ENCODE peak calls at places on chromosomes 16 and 17, in six cellular contexts. T is body of pancreas, H is transverse colon, M is mucosa of descending colon, U is left ventricle myocardium inferior, O is HAP-1. E is an unnamed sample. For H3K4me1, the result is how much of the 10 kb centered on the place peaks cover.

GRCh38 chr17:7884581-7885356 is 3.8 kb upstream of the CHD3 start:
- DNase-seq in T (no peak), H (peak), M (peak), U (no peak), O (peak), E (no peak)

GRCh38 chr17:30376621-30377452 is 1.9 kb upstream of the CPD start:
- DNase-seq in T (peak), H (no peak), M (no peak), U (peak), O (peak), E (no peak)

GRCh38 chr17:79919164-79919585 is 79.9 kb upstream of the CBX4 start:
- DNase-seq in T (peak), H (peak), M (peak), U (peak), O (no peak), E (no peak)

GRCh38 chr17:63995626-63996025 is 2.5 kb upstream of the PRR29 start:
- DNase-seq in T (no peak), H (no peak), M (no peak), U (peak), O (no peak), E (no peak)

GRCh38 chr17:57593739-57594462 is 151.2 kb downstream of the CCDC182 start:
- DNase-seq in T (no peak), H (no peak), M (no peak), U (no peak), O (no peak), E (no peak)

GRCh38 chr17:36485027-36485426 is 1.5 kb upstream of the ZNHIT3 start:
- DNase-seq in T (no peak), H (no peak), M (no peak), U (no peak), O (no peak), E (no peak)

GRCh38 chr17:66829883-66830282 is 5.0 kb upstream of the CACNG5 start:
- DNase-seq in T (peak), H (no peak), M (no peak), U (no peak), O (no peak), E (no peak)

GRCh38 chr17:67376892-67377726 is at the start of gene PITPNC1:
- DNase-seq in T (peak), H (peak), M (peak), U (peak), O (peak), E (peak)

GRCh38 chr17:31433811-31434210 is 42.3 kb downstream of the RAB11FIP4 start:
- DNase-seq in T (no peak), H (no peak), M (no peak), U (no peak), O (no peak), E (no peak)

GRCh38 chr17:18017958-18018357 is 21.0 kb downstream of the ATPAF2 start:
- DNase-seq in T (no peak), H (no peak), M (no peak), U (no peak), O (no peak), E (no peak)

GRCh38 chr17:12994341-12995074 is 23.3 kb downstream of the ELAC2 start:
- DNase-seq in T (no peak), H (no peak), M (no peak), U (no peak), O (no peak), E (no peak)

GRCh38 chr16:55492756-55493380 is 13.9 kb downstream of the MMP2 start:
- DNase-seq in T (no peak), H (no peak), M (no peak), U (no peak), O (no peak), E (no peak)

GRCh38 chr16:74447578-74447977 is 26.3 kb upstream of the CLEC18B start:
- DNase-seq in T (no peak), H (no peak), M (no peak), U (no peak), O (no peak), E (no peak)

GRCh38 chr16:20729141-20729540 is 12.5 kb downstream of the THUMPD1 start:
- DNase-seq in T (no peak), H (no peak), M (no peak), U (no peak), O (no peak), E (no peak)

GRCh38 chr17:57762375-57762916 is 17.3 kb upstream of the CCDC182 start:
- DNase-seq in T (no peak), H (no peak), M (no peak), U (no peak), O (peak), E (peak)

GRCh38 chr16:785563-786535 is 2.3 kb downstream of the RPUSD1 start:
- DNase-seq in T (peak), H (peak), M (peak), U (peak), O (peak), E (peak)

GRCh38 chr16:88335150-88335685 is 47.5 kb upstream of the ZNF469 start:
- DNase-seq in T (no peak), H (no peak), M (no peak), U (no peak), O (no peak), E (no peak)

GRCh38 chr17:68705331-68706166 is 104.4 kb upstream of the FAM20A start:
- DNase-seq in T (peak), H (no peak), M (no peak), U (no peak), O (no peak), E (no peak)

GRCh38 chr17:50255766-50256480 is 18.3 kb upstream of the TMEM92 start:
- DNase-seq in T (no peak), H (no peak), M (no peak), U (no peak), O (no peak), E (no peak)

GRCh38 chr16:660459-661183 is 7.3 kb upstream of the RHOT2 start:
- DNase-seq in T (peak), H (peak), M (peak), U (peak), O (peak), E (peak)

GRCh38 chr16:20291807-20292206 is 35.5 kb downstream of the GP2 start:
- DNase-seq in T (no peak), H (no peak), M (no peak), U (no peak), O (no peak), E (no peak)

GRCh38 chr16:66621973-66622372 is 17.5 kb downstream of the CMTM3 start:
- DNase-seq in T (no peak), H (no peak), M (no peak), U (no peak), O (no peak), E (no peak)

GRCh38 chr17:63365366-63366237 is 80.5 kb downstream of the CYB561 start:
- DNase-seq in T (no peak), H (no peak), M (no peak), U (no peak), O (no peak), E (no peak)

GRCh38 chr17:19448341-19449268 is 37.6 kb downstream of the RNF112 start:
- DNase-seq in T (peak), H (no peak), M (no peak), U (no peak), O (peak), E (no peak)

GRCh38 chr16:83675136-83675535 is 132.6 kb upstream of the HSBP1 start:
- DNase-seq in T (no peak), H (no peak), M (no peak), U (no peak), O (no peak), E (no peak)

GRCh38 chr16:89331371-89332109 is 114.0 kb downstream of the ZNF778 start:
- DNase-seq in T (no peak), H (no peak), M (no peak), U (no peak), O (no peak), E (no peak)

GRCh38 chr17:43634681-43635125 is 27.0 kb downstream of the MEOX1 start:
- DNase-seq in T (peak), H (no peak), M (no peak), U (peak), O (no peak), E (no peak)

GRCh38 chr16:67460168-67460567 is 20.8 kb downstream of the ATP6V0D1 start:
- DNase-seq in T (no peak), H (no peak), M (peak), U (peak), O (no peak), E (no peak)

GRCh38 chr16:11955713-11956123 is 9.3 kb upstream of the TNFRSF17 start:
- DNase-seq in T (no peak), H (no peak), M (no peak), U (no peak), O (no peak), E (no peak)

GRCh38 chr16:89471225-89471624 is 19.1 kb downstream of the ANKRD11 start:
- DNase-seq in T (no peak), H (no peak), M (no peak), U (no peak), O (no peak), E (no peak)

GRCh38 chr17:47897561-47897960 is 1.5 kb downstream of the SP2 start:
- DNase-seq in T (no peak), H (no peak), M (no peak), U (no peak), O (no peak), E (no peak)

GRCh38 chr16:72013888-72014538 is 5.5 kb downstream of the DHODH start:
- DNase-seq in T (no peak), H (no peak), M (no peak), U (peak), O (no peak), E (no peak)

GRCh38 chr16:58026705-58027340 is 1.3 kb downstream of the MMP15 start:
- DNase-seq in T (no peak), H (peak), M (peak), U (peak), O (peak), E (no peak)

GRCh38 chr17:82869536-82869935 is 29.7 kb upstream of the ZNF750 start:
- DNase-seq in T (no peak), H (no peak), M (peak), U (no peak), O (no peak), E (peak)

GRCh38 chr17:82868715-82869131 is 28.9 kb upstream of the ZNF750 start:
- DNase-seq in T (no peak), H (no peak), M (peak), U (no peak), O (no peak), E (no peak)

GRCh38 chr17:82866521-82867214 is 26.8 kb upstream of the ZNF750 start:
- DNase-seq in T (peak), H (no peak), M (peak), U (no peak), O (no peak), E (peak)

GRCh38 chr17:82865996-82866395 is 26.2 kb upstream of the ZNF750 start:
- DNase-seq in T (no peak), H (no peak), M (peak), U (no peak), O (no peak), E (no peak)

DNA sequence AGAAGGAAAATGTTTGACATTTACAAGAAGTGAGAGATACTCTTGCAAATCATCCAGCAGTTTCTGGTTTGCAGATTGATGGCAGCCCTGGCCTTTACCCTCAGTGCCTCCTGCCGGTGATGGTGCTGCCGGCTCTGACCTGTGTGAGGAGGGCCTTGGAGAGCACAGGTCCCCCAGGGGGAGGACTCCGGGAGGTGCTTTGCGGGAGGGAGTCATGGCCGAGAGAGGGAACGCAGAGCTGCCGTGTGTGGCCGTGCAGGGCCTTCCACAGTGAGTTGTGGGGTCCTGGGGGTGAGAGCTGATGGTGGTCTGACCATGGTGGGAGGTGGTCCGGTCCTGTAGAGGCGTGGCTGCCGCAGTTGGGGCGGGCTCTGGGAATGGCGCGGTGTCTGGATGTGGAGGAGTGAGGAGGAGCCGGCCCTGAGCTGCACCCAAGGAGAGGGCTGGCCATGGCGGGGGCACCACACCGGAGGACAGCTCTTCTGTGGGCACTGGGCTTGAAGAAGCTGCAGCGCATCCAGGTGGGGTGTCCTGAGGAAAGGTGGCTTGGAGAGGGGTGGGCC is 28.0 kb upstream of the ZNF750 start:
- DNase-seq in T (no peak), H (no peak), M (peak), U (no peak), O (no peak), E (no peak)
- H3K4me3 ChIP-seq in T (no peak), H (no peak), M (no peak), U (no peak), O (no peak), E (no peak)

DNA sequence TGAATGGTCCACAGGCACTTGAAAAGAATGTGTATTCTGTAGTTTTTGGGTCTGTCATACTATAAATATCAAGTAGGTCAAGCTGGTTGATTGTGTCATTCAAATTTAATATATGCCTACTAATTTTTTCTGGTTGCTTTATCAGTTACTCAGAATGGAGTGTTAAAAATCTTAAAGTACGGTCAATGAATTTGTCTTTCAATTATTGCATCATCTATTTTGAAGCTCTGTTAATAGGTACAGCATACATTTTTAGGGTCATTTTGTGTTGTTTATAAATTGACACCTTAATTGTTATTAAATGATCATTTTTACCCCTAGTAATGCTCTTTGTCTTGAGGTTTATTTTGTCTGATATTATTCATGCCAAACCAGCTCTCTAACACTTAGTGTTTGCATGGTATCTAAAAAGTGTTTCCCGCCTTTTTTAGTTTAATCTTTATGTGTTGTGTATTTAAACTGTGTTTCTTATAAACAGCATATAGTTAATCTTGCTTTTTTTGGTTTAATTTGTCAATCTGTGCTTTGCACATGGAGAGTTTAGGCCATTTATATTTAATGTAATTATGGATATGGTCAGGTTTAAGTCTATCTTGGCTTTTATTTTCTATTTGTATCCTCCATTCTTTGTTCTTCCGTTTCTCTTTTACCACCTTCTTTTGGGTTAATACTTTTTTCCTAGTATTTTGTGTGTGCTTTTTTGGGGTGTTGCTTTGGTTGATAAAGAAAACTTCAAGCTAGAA is 204.9 kb upstream of the EEF2KMT start:
- DNase-seq in T (no peak), H (no peak), M (no peak), U (no peak), O (no peak), E (no peak)
- H3K4me1 ChIP-seq in T (under half), H (under half), M (under half), U (under half), O (under half), E (under half)

DNA sequence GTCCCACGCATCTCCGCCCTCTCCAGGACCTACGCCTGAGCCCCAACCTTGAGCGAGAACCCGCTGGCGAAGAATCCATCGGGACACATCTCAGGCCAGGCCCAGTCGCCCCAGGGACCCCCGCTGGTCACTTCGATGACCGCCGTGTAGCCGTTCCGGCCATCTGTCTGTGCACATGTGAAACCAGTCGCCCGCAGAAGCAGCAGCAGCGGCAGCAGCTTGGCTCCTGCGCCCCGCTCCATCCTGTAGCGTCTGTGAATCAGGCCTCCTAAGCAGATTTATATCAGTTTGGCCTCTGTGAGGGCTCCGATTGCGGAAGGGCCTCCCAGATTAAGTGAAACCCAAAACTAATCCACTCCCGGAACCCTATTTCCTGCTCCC is at the start of gene VMO1:
- DNase-seq in T (peak), H (peak), M (peak), U (no peak), O (no peak), E (no peak)
- H3K4me3 ChIP-seq in T (no peak), H (peak), M (no peak), U (peak), O (no peak), E (no peak)

GRCh38 chr16:24734382-24734781 is 4.9 kb downstream of the TNRC6A start:
- DNase-seq in T (no peak), H (no peak), M (no peak), U (no peak), O (no peak), E (no peak)
- H3K4me1 ChIP-seq in T (half or more), H (half or more), M (under half), U (half or more), O (under half), E (under half)

GRCh38 chr16:84732674-84733352 is 33.0 kb downstream of the USP10 start:
- DNase-seq in T (no peak), H (no peak), M (no peak), U (no peak), O (no peak), E (no peak)

GRCh38 chr16:84730406-84731106 is 30.8 kb downstream of the USP10 start:
- DNase-seq in T (peak), H (peak), M (no peak), U (peak), O (no peak), E (peak)

GRCh38 chr16:84726670-84727467 is 27.1 kb downstream of the USP10 start:
- DNase-seq in T (peak), H (peak), M (peak), U (peak), O (no peak), E (no peak)

GRCh38 chr16:84728853-84729424 is 29.1 kb downstream of the USP10 start:
- DNase-seq in T (no peak), H (no peak), M (no peak), U (no peak), O (no peak), E (no peak)

DNA sequence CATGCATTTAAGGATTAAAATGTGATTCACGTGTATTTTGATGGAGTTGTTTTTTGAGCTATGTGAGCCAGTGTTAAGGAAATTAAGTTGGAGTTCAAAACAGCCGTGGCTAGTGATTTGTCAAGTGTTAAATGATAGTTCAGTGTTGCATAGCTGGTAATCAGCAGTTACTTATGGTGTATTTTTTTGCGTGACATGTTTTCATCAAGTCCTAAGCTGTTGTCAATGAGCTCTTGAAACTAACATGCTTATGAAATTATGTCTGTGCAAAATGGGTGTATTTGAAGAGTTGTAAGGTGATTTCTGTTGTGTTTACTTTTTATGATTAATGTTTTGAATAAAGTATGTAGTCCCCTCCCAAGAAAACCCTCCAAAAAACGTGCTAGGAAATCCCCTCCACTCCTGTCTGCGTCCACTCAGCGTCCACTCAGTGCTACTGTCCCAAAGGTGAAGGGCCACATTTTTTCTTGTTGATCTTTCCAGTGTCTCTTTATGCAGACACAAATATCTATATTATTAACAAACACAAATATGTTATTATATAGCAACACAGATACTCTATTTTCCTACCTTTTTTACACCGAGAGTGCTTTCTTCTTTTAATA is 30.0 kb downstream of the USP10 start:
- DNase-seq in T (no peak), H (no peak), M (no peak), U (no peak), O (no peak), E (no peak)
- H3K4me3 ChIP-seq in T (no peak), H (no peak), M (no peak), U (peak), O (no peak), E (peak)

DNA sequence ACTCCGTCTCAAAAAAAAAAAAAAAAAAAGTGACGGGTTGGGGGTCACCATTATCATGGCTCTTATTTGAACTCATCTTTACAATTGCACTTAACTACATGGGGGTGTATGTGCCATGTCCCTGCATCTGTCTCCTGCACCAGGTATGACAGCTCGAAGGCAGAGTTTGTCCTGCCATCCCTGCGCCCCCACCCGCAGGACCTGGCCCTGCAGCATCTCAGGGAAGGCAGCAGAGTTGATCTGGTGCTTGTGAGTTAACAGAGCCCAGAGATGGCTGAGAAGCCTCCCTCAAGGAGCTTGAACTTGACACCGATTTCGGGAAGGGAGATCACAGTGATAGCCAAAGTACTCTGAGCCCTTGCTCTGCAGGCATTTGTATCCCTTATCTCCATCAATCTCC is 44.8 kb downstream of the C16orf82 start:
- DNase-seq in T (no peak), H (no peak), M (no peak), U (no peak), O (no peak), E (no peak)
- H3K4me1 ChIP-seq in T (under half), H (under half), M (under half), U (under half), O (under half), E (under half)

GRCh38 chr16:80263848-80264694 is 276.7 kb upstream of the DYNLRB2 start:
- DNase-seq in T (no peak), H (no peak), M (no peak), U (no peak), O (no peak), E (no peak)
- H3K4me3 ChIP-seq in T (no peak), H (no peak), M (no peak), U (no peak), O (no peak), E (no peak)

GRCh38 chr17:1399679-1400512 is at the start of gene YWHAE:
- DNase-seq in T (peak), H (peak), M (peak), U (peak), O (peak), E (peak)

GRCh38 chr17:1399366-1399678 is 700 bp downstream of the YWHAE start:
- DNase-seq in T (peak), H (no peak), M (no peak), U (peak), O (no peak), E (no peak)

GRCh38 chr17:1398900-1399299 is 1.1 kb downstream of the YWHAE start:
- DNase-seq in T (peak), H (peak), M (no peak), U (no peak), O (no peak), E (no peak)

GRCh38 chr17:1398028-1398427 is 2.0 kb downstream of the YWHAE start:
- DNase-seq in T (no peak), H (no peak), M (no peak), U (no peak), O (no peak), E (no peak)

GRCh38 chr17:1402268-1402598 is 2.2 kb upstream of the YWHAE start:
- DNase-seq in T (no peak), H (no peak), M (no peak), U (no peak), O (no peak), E (no peak)
- H3K4me1 ChIP-seq in T (under half), H (under half), M (under half), U (under half), O (under half), E (under half)

E was measured in BE2C.